ENCODE peak calls at places on chromosomes 1 and 21, in ten cellular contexts. S, J, D, I, Q, H, N, U, O and B are unnamed samples.

GRCh38 chr21:45949928-45950739 is 31.4 kb upstream of the COL6A1 start:
- DNase-seq in S (no peak), J (peak), D (no peak), I (no peak), Q (no peak), H (no peak), N (peak), U (no peak), O (no peak), B (no peak)

GRCh38 chr1:118923319-118923718 is 64.8 kb downstream of the TBX15 start:
- DNase-seq in S (no peak), J (no peak), D (no peak), I (no peak), Q (no peak), H (no peak), N (no peak), U (no peak), O (no peak), B (no peak)

GRCh38 chr1:152047954-152048640 is 11.3 kb upstream of the S100A11 start:
- DNase-seq in S (peak), J (peak), D (peak), I (peak), Q (peak), H (peak), N (peak), U (peak), O (peak), B (peak)

GRCh38 chr1:152505083-152505482 is 5.5 kb upstream of the LCE5A start:
- DNase-seq in S (no peak), J (no peak), D (no peak), I (no peak), Q (no peak), H (no peak), N (no peak), U (no peak), O (no peak), B (no peak)

GRCh38 chr21:37063433-37063832 is 9.4 kb downstream of the PIGP start:
- DNase-seq in S (no peak), J (no peak), D (no peak), I (no peak), Q (no peak), H (no peak), N (peak), U (no peak), O (no peak), B (no peak)

GRCh38 chr1:211577826-211578639 is 928 bp downstream of the SLC30A1 start:
- DNase-seq in S (peak), J (peak), D (peak), I (peak), Q (peak), H (peak), N (peak), U (peak), O (peak), B (peak)

GRCh38 chr1:84253891-84254290 is 47.6 kb upstream of the SAMD13 start:
- DNase-seq in S (peak), J (peak), D (no peak), I (peak), Q (no peak), H (no peak), N (no peak), U (no peak), O (no peak), B (no peak)

GRCh38 chr1:10765734-10766478 is 30.5 kb downstream of the CASZ1 start:
- DNase-seq in S (no peak), J (peak), D (no peak), I (no peak), Q (no peak), H (no peak), N (no peak), U (no peak), O (no peak), B (no peak)

GRCh38 chr21:35491114-35491513 is 442.0 kb upstream of the RUNX1 start:
- DNase-seq in S (no peak), J (no peak), D (peak), I (no peak), Q (peak), H (no peak), N (no peak), U (no peak), O (no peak), B (no peak)

GRCh38 chr1:208160259-208160819 is 83.8 kb downstream of the PLXNA2 start:
- DNase-seq in S (no peak), J (no peak), D (no peak), I (peak), Q (no peak), H (no peak), N (no peak), U (no peak), O (no peak), B (no peak)

GRCh38 chr1:168319691-168320090 is 39.0 kb downstream of the TBX19 start:
- DNase-seq in S (peak), J (no peak), D (no peak), I (peak), Q (peak), H (no peak), N (no peak), U (no peak), O (no peak), B (no peak)

GRCh38 chr1:59186656-59187055 is 110.2 kb upstream of the FGGY start:
- DNase-seq in S (peak), J (no peak), D (no peak), I (no peak), Q (peak), H (no peak), N (no peak), U (no peak), O (no peak), B (no peak)

GRCh38 chr1:228377664-228378452 is 28.8 kb downstream of the TRIM11 start:
- DNase-seq in S (no peak), J (no peak), D (no peak), I (no peak), Q (no peak), H (no peak), N (no peak), U (no peak), O (no peak), B (peak)

GRCh38 chr21:45296638-45297037 is 8.9 kb upstream of the POFUT2 start:
- DNase-seq in S (no peak), J (no peak), D (no peak), I (no peak), Q (no peak), H (no peak), N (no peak), U (no peak), O (no peak), B (no peak)

GRCh38 chr1:44020464-44020863 is 10.8 kb downstream of the SLC6A9 start:
- DNase-seq in S (no peak), J (no peak), D (no peak), I (no peak), Q (no peak), H (no peak), N (no peak), U (no peak), O (no peak), B (no peak)

GRCh38 chr1:15384301-15384901 is 25.3 kb upstream of the EFHD2 start:
- DNase-seq in S (peak), J (no peak), D (peak), I (no peak), Q (peak), H (no peak), N (peak), U (peak), O (peak), B (no peak)

GRCh38 chr1:43786975-43787374 is 79.6 kb downstream of the ST3GAL3 start:
- DNase-seq in S (peak), J (no peak), D (no peak), I (no peak), Q (no peak), H (no peak), N (peak), U (no peak), O (no peak), B (no peak)

GRCh38 chr1:105492941-105493340 is 1563.5 kb upstream of the PRMT6 start:
- DNase-seq in S (no peak), J (no peak), D (no peak), I (no peak), Q (no peak), H (no peak), N (no peak), U (no peak), O (no peak), B (no peak)

GRCh38 chr21:21232320-21232719 is 234.1 kb downstream of the NCAM2 start:
- DNase-seq in S (peak), J (no peak), D (peak), I (no peak), Q (no peak), H (peak), N (peak), U (no peak), O (no peak), B (no peak)

GRCh38 chr1:221394011-221394544 is 347.8 kb downstream of the DUSP10 start:
- DNase-seq in S (peak), J (no peak), D (no peak), I (no peak), Q (no peak), H (no peak), N (peak), U (no peak), O (no peak), B (no peak)

GRCh38 chr21:39182016-39182415 is 1.2 kb downstream of the PSMG1 start:
- DNase-seq in S (no peak), J (no peak), D (no peak), I (no peak), Q (no peak), H (no peak), N (no peak), U (no peak), O (no peak), B (no peak)

GRCh38 chr1:82386365-82387069 is 585.8 kb downstream of the ADGRL2 start:
- DNase-seq in S (no peak), J (peak), D (no peak), I (no peak), Q (no peak), H (no peak), N (no peak), U (no peak), O (no peak), B (no peak)

GRCh38 chr1:101394041-101394440 is 157.2 kb downstream of the S1PR1 start:
- DNase-seq in S (peak), J (no peak), D (no peak), I (no peak), Q (no peak), H (no peak), N (no peak), U (no peak), O (no peak), B (no peak)

GRCh38 chr1:30134466-30135217 is 588.7 kb downstream of the MATN1 start:
- DNase-seq in S (no peak), J (no peak), D (no peak), I (no peak), Q (peak), H (no peak), N (peak), U (no peak), O (no peak), B (no peak)

GRCh38 chr1:57843760-57844159 is 419.9 kb upstream of the DAB1 start:
- DNase-seq in S (peak), J (peak), D (no peak), I (no peak), Q (no peak), H (no peak), N (no peak), U (no peak), O (no peak), B (no peak)

GRCh38 chr1:54285815-54286214 is 85.8 kb downstream of the MRPL37 start:
- DNase-seq in S (no peak), J (no peak), D (no peak), I (no peak), Q (no peak), H (no peak), N (no peak), U (no peak), O (no peak), B (no peak)

GRCh38 chr1:65020774-65021173 is 54.4 kb upstream of the JAK1 start:
- DNase-seq in S (peak), J (no peak), D (no peak), I (no peak), Q (no peak), H (no peak), N (no peak), U (no peak), O (no peak), B (no peak)

GRCh38 chr1:116321766-116322175 is 51.3 kb upstream of the ATP1A1 start:
- DNase-seq in S (no peak), J (no peak), D (no peak), I (no peak), Q (no peak), H (peak), N (no peak), U (no peak), O (no peak), B (no peak)

GRCh38 chr1:221230605-221231004 is 351.4 kb downstream of the HLX start:
- DNase-seq in S (no peak), J (no peak), D (no peak), I (no peak), Q (no peak), H (no peak), N (no peak), U (no peak), O (no peak), B (no peak)

GRCh38 chr1:203325418-203326091 is 20.2 kb downstream of the BTG2 start:
- DNase-seq in S (no peak), J (no peak), D (no peak), I (peak), Q (no peak), H (no peak), N (no peak), U (no peak), O (peak), B (no peak)
- H3K4me3 ChIP-seq in S (no peak), J (no peak), D (no peak), I (no peak), Q (no peak), H (no peak), N (no peak), U (peak), O (peak), B (no peak)

GRCh38 chr1:33363470-33363861 is 42.6 kb upstream of the A3GALT2 start:
- DNase-seq in S (no peak), J (no peak), D (peak), I (no peak), Q (no peak), H (no peak), N (no peak), U (no peak), O (no peak), B (no peak)
- H3K4me3 ChIP-seq in S (peak), J (no peak), D (peak), I (no peak), Q (peak), H (no peak), N (no peak), U (no peak), O (no peak), B (no peak)

GRCh38 chr1:3940081-3940755 is 40.1 kb upstream of the C1orf174 start:
- DNase-seq in S (no peak), J (no peak), D (no peak), I (no peak), Q (no peak), H (no peak), N (peak), U (no peak), O (no peak), B (no peak)
- H3K4me3 ChIP-seq in S (no peak), J (no peak), D (no peak), I (no peak), Q (no peak), H (no peak), N (no peak), U (no peak), O (no peak), B (no peak)

GRCh38 chr1:166164995-166165660 is 1.7 kb downstream of the FAM78B start:
- DNase-seq in S (peak), J (peak), D (peak), I (peak), Q (peak), H (no peak), N (peak), U (no peak), O (peak), B (peak)

GRCh38 chr1:166165661-166166399 is 971 bp downstream of the FAM78B start:
- DNase-seq in S (no peak), J (peak), D (peak), I (no peak), Q (peak), H (no peak), N (peak), U (no peak), O (no peak), B (no peak)

GRCh38 chr1:166167395-166167922 is 658 bp upstream of the FAM78B start:
- DNase-seq in S (peak), J (no peak), D (no peak), I (no peak), Q (no peak), H (no peak), N (no peak), U (no peak), O (no peak), B (no peak)

GRCh38 chr1:166166400-166166699 is 451 bp downstream of the FAM78B start:
- DNase-seq in S (no peak), J (no peak), D (no peak), I (no peak), Q (no peak), H (no peak), N (no peak), U (no peak), O (no peak), B (peak)

DNA sequence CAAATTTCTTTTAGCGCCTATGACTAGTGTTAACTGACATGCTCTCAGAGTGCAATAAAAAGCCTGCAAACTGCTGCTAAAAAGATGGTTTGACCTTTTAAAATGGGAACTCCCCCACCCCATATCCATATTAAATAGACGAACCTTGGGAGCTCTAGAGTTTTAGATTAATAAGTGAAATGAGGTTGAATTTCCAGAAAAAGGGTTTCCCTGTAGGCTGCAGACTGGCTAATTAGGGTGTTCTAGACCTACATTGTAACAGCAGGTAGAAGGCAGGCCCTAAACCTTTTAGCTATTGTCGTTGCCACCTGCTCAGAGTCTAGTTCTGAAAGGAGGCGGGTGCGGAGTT is 2.2 kb downstream of the FAM78B start:
- DNase-seq in S (no peak), J (no peak), D (no peak), I (no peak), Q (no peak), H (no peak), N (no peak), U (no peak), O (no peak), B (no peak)
- H3K4me3 ChIP-seq in S (no peak), J (no peak), D (no peak), I (peak), Q (peak), H (no peak), N (peak), U (peak), O (peak), B (no peak)

GRCh38 chr1:200075522-200075921 is 48.0 kb downstream of the NR5A2 start:
- DNase-seq in S (peak), J (no peak), D (no peak), I (peak), Q (peak), H (no peak), N (no peak), U (no peak), O (no peak), B (no peak)

GRCh38 chr1:200079576-200079975 is 52.1 kb downstream of the NR5A2 start:
- DNase-seq in S (no peak), J (no peak), D (no peak), I (no peak), Q (no peak), H (no peak), N (no peak), U (no peak), O (no peak), B (no peak)

GRCh38 chr1:200073286-200073637 is 45.8 kb downstream of the NR5A2 start:
- DNase-seq in S (no peak), J (no peak), D (no peak), I (no peak), Q (no peak), H (no peak), N (no peak), U (no peak), O (peak), B (no peak)

GRCh38 chr1:200072636-200073285 is 45.3 kb downstream of the NR5A2 start:
- DNase-seq in S (no peak), J (no peak), D (no peak), I (no peak), Q (no peak), H (no peak), N (no peak), U (peak), O (peak), B (no peak)

GRCh38 chr1:200075938-200076546 is 48.5 kb downstream of the NR5A2 start:
- DNase-seq in S (peak), J (peak), D (no peak), I (peak), Q (no peak), H (no peak), N (no peak), U (no peak), O (no peak), B (no peak)
- H3K4me3 ChIP-seq in S (no peak), J (no peak), D (no peak), I (no peak), Q (no peak), H (no peak), N (no peak), U (no peak), O (no peak), B (no peak)

DNA sequence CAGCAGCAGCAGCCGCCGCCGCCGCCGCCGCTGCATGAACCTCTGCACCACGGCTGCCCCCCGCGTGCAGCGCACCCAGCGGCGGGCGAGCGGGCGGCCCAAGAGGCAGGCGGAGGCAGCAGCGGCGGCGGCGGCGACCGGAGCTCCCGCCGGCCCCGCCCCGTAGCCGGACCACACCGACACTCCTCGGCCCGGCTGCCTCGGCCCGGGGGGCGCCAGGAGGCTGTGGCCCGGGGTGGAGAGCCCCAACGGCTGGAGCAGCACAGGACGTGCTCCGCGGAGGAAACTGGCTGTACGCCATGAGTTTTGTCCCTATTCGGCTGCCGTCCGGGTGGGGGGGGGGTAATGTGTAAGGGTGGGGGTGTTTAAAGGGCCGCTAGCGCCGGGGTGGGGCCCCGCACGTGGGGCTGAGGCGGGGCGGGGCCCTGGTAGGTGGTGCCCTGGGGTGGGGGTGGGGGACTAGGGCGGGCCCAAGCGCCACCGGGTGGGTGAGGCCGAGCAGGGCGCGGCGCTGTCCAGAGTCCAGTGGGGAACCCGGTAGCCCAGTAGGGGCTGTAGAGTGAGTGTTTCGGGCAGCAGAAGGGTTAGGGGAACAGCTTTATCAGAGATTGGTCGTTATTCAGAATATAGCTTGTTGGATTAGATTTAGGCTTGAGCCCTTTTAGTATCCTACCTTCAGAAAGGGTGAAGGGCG is at the start of gene FAM78B:
- DNase-seq in S (peak), J (peak), D (peak), I (peak), Q (peak), H (no peak), N (peak), U (peak), O (peak), B (peak)
- H3K4me3 ChIP-seq in S (peak), J (peak), D (peak), I (peak), Q (peak), H (no peak), N (peak), U (peak), O (peak), B (peak)

GRCh38 chr1:161196521-161197451 is 2.1 kb downstream of the ADAMTS4 start:
- DNase-seq in S (peak), J (no peak), D (no peak), I (peak), Q (peak), H (no peak), N (peak), U (no peak), O (no peak), B (no peak)

GRCh38 chr1:161197560-161198205 is 1.2 kb downstream of the ADAMTS4 start:
- DNase-seq in S (no peak), J (no peak), D (no peak), I (peak), Q (no peak), H (no peak), N (no peak), U (no peak), O (no peak), B (no peak)

GRCh38 chr1:161198206-161198876 is 513 bp downstream of the ADAMTS4 start:
- DNase-seq in S (peak), J (no peak), D (no peak), I (peak), Q (peak), H (no peak), N (peak), U (no peak), O (no peak), B (no peak)

GRCh38 chr1:161195171-161195570 is 3.7 kb downstream of the ADAMTS4 start:
- DNase-seq in S (no peak), J (no peak), D (no peak), I (no peak), Q (no peak), H (no peak), N (no peak), U (peak), O (peak), B (no peak)

GRCh38 chr1:161196111-161196510 is 2.7 kb downstream of the ADAMTS4 start:
- DNase-seq in S (no peak), J (no peak), D (no peak), I (peak), Q (no peak), H (no peak), N (no peak), U (no peak), O (no peak), B (no peak)
- H3K4me3 ChIP-seq in S (no peak), J (no peak), D (no peak), I (peak), Q (no peak), H (no peak), N (no peak), U (no peak), O (no peak), B (no peak)